ENCODE peak calls at places on chromosomes 1 and 21, in six cellular contexts. One of them, this sample, is unnamed.

GRCh38 chr1:151035167-151035566 is 1.2 kb upstream of the BNIPL start:
- DNase-seq in uterus: no peak
- DNase-seq in prostate gland: no peak
- DNase-seq in upper lobe of right lung: no peak
- DNase-seq in CD8-positive, alpha-beta memory T cell: no peak
- DNase-seq in cardiac fibroblast: no peak
- DNase-seq in this sample: no peak

GRCh38 chr1:23980725-23981063 is 567 bp upstream of the SRSF10 start:
- DNase-seq in uterus: peak
- DNase-seq in prostate gland: no peak
- DNase-seq in upper lobe of right lung: no peak
- DNase-seq in CD8-positive, alpha-beta memory T cell: no peak
- DNase-seq in cardiac fibroblast: no peak
- DNase-seq in this sample: no peak

GRCh38 chr1:109677459-109677858 is 9.6 kb downstream of the GSTM2 start:
- DNase-seq in uterus: no peak
- DNase-seq in prostate gland: no peak
- DNase-seq in upper lobe of right lung: no peak
- DNase-seq in CD8-positive, alpha-beta memory T cell: no peak
- DNase-seq in cardiac fibroblast: no peak
- DNase-seq in this sample: no peak

GRCh38 chr1:224996266-224996665 is 66.8 kb downstream of the DNAH14 start:
- DNase-seq in uterus: no peak
- DNase-seq in prostate gland: no peak
- DNase-seq in upper lobe of right lung: no peak
- DNase-seq in CD8-positive, alpha-beta memory T cell: no peak
- DNase-seq in cardiac fibroblast: no peak
- DNase-seq in this sample: no peak

GRCh38 chr1:162997499-162998285 is 71.5 kb upstream of the RGS4 start:
- DNase-seq in uterus: no peak
- DNase-seq in prostate gland: no peak
- DNase-seq in upper lobe of right lung: no peak
- DNase-seq in CD8-positive, alpha-beta memory T cell: no peak
- DNase-seq in cardiac fibroblast: peak
- DNase-seq in this sample: no peak

GRCh38 chr1:239587066-239587465 is 200.7 kb downstream of the CHRM3 start:
- DNase-seq in uterus: no peak
- DNase-seq in prostate gland: no peak
- DNase-seq in upper lobe of right lung: no peak
- DNase-seq in CD8-positive, alpha-beta memory T cell: peak
- DNase-seq in cardiac fibroblast: no peak
- DNase-seq in this sample: no peak

GRCh38 chr1:93694833-93695232 is 13.2 kb upstream of the BCAR3 start:
- DNase-seq in uterus: no peak
- DNase-seq in prostate gland: no peak
- DNase-seq in upper lobe of right lung: no peak
- DNase-seq in CD8-positive, alpha-beta memory T cell: no peak
- DNase-seq in cardiac fibroblast: no peak
- DNase-seq in this sample: no peak

GRCh38 chr1:42420145-42420544 is 35.7 kb downstream of the ZMYND12 start:
- DNase-seq in uterus: no peak
- DNase-seq in prostate gland: no peak
- DNase-seq in upper lobe of right lung: no peak
- DNase-seq in CD8-positive, alpha-beta memory T cell: no peak
- DNase-seq in cardiac fibroblast: peak
- DNase-seq in this sample: no peak

GRCh38 chr1:116472431-116472961 is 98.3 kb downstream of the CD58 start:
- DNase-seq in uterus: no peak
- DNase-seq in prostate gland: no peak
- DNase-seq in upper lobe of right lung: no peak
- DNase-seq in CD8-positive, alpha-beta memory T cell: no peak
- DNase-seq in cardiac fibroblast: peak
- DNase-seq in this sample: no peak

GRCh38 chr21:43716376-43717165 is 2.4 kb upstream of the PDXK start:
- DNase-seq in uterus: no peak
- DNase-seq in prostate gland: no peak
- DNase-seq in upper lobe of right lung: no peak
- DNase-seq in CD8-positive, alpha-beta memory T cell: no peak
- DNase-seq in cardiac fibroblast: no peak
- DNase-seq in this sample: no peak

GRCh38 chr1:14599787-14600186 is 1.3 kb downstream of the KAZN start:
- DNase-seq in uterus: no peak
- DNase-seq in prostate gland: no peak
- DNase-seq in upper lobe of right lung: no peak
- DNase-seq in CD8-positive, alpha-beta memory T cell: no peak
- DNase-seq in cardiac fibroblast: no peak
- DNase-seq in this sample: no peak

GRCh38 chr1:85201340-85202091 is 700 bp upstream of the SYDE2 start:
- DNase-seq in uterus: peak
- DNase-seq in prostate gland: peak
- DNase-seq in upper lobe of right lung: peak
- DNase-seq in CD8-positive, alpha-beta memory T cell: peak
- DNase-seq in cardiac fibroblast: peak
- DNase-seq in this sample: no peak

GRCh38 chr1:226497991-226498689 is 50.4 kb upstream of the STUM start:
- DNase-seq in uterus: no peak
- DNase-seq in prostate gland: no peak
- DNase-seq in upper lobe of right lung: no peak
- DNase-seq in CD8-positive, alpha-beta memory T cell: no peak
- DNase-seq in cardiac fibroblast: no peak
- DNase-seq in this sample: no peak

GRCh38 chr1:227796359-227796915 is 19.0 kb upstream of the PRSS38 start:
- DNase-seq in uterus: no peak
- DNase-seq in prostate gland: no peak
- DNase-seq in upper lobe of right lung: no peak
- DNase-seq in CD8-positive, alpha-beta memory T cell: no peak
- DNase-seq in cardiac fibroblast: no peak
- DNase-seq in this sample: no peak

GRCh38 chr1:241934181-241934815 is 23.3 kb upstream of the BECN2 start:
- DNase-seq in uterus: peak
- DNase-seq in prostate gland: no peak
- DNase-seq in upper lobe of right lung: no peak
- DNase-seq in CD8-positive, alpha-beta memory T cell: no peak
- DNase-seq in cardiac fibroblast: peak
- DNase-seq in this sample: no peak

GRCh38 chr1:202586018-202586821 is 124.0 kb downstream of the SYT2 start:
- DNase-seq in uterus: peak
- DNase-seq in prostate gland: no peak
- DNase-seq in upper lobe of right lung: no peak
- DNase-seq in CD8-positive, alpha-beta memory T cell: no peak
- DNase-seq in cardiac fibroblast: peak
- DNase-seq in this sample: peak

GRCh38 chr1:161258439-161259386 is at the start of gene PCP4L1:
- DNase-seq in uterus: no peak
- DNase-seq in prostate gland: peak
- DNase-seq in upper lobe of right lung: peak
- DNase-seq in CD8-positive, alpha-beta memory T cell: peak
- DNase-seq in cardiac fibroblast: peak
- DNase-seq in this sample: peak

GRCh38 chr1:46539968-46540367 is 11.5 kb downstream of the KNCN start:
- DNase-seq in uterus: no peak
- DNase-seq in prostate gland: no peak
- DNase-seq in upper lobe of right lung: no peak
- DNase-seq in CD8-positive, alpha-beta memory T cell: no peak
- DNase-seq in cardiac fibroblast: peak
- DNase-seq in this sample: peak

GRCh38 chr1:228346731-228347130 is 59.9 kb downstream of the TRIM11 start:
- DNase-seq in uterus: no peak
- DNase-seq in prostate gland: no peak
- DNase-seq in upper lobe of right lung: no peak
- DNase-seq in CD8-positive, alpha-beta memory T cell: no peak
- DNase-seq in cardiac fibroblast: no peak
- DNase-seq in this sample: no peak

GRCh38 chr21:45487891-45488600 is 54.2 kb downstream of the SLC19A1 start:
- DNase-seq in uterus: no peak
- DNase-seq in prostate gland: no peak
- DNase-seq in upper lobe of right lung: no peak
- DNase-seq in CD8-positive, alpha-beta memory T cell: no peak
- DNase-seq in cardiac fibroblast: no peak
- DNase-seq in this sample: no peak

GRCh38 chr1:209497729-209498128 is 85.8 kb upstream of the CAMK1G start:
- DNase-seq in uterus: no peak
- DNase-seq in prostate gland: no peak
- DNase-seq in upper lobe of right lung: no peak
- DNase-seq in CD8-positive, alpha-beta memory T cell: no peak
- DNase-seq in cardiac fibroblast: no peak
- DNase-seq in this sample: no peak

GRCh38 chr1:28913786-28914227 is 562 bp upstream of the EPB41 start:
- DNase-seq in uterus: no peak
- DNase-seq in prostate gland: no peak
- DNase-seq in upper lobe of right lung: no peak
- DNase-seq in CD8-positive, alpha-beta memory T cell: no peak
- DNase-seq in cardiac fibroblast: peak
- DNase-seq in this sample: no peak

GRCh38 chr21:25700741-25701140 is 34.0 kb downstream of the ATP5PF start:
- DNase-seq in uterus: no peak
- DNase-seq in prostate gland: no peak
- DNase-seq in upper lobe of right lung: no peak
- DNase-seq in CD8-positive, alpha-beta memory T cell: no peak
- DNase-seq in cardiac fibroblast: no peak
- DNase-seq in this sample: no peak

GRCh38 chr1:76095800-76096199 is 21.3 kb downstream of the ST6GALNAC3 start:
- DNase-seq in uterus: no peak
- DNase-seq in prostate gland: no peak
- DNase-seq in upper lobe of right lung: no peak
- DNase-seq in CD8-positive, alpha-beta memory T cell: no peak
- DNase-seq in cardiac fibroblast: no peak
- DNase-seq in this sample: no peak

GRCh38 chr21:17527240-17527639 is 14.4 kb downstream of the CXADR start:
- DNase-seq in uterus: no peak
- DNase-seq in prostate gland: peak
- DNase-seq in upper lobe of right lung: no peak
- DNase-seq in CD8-positive, alpha-beta memory T cell: no peak
- DNase-seq in cardiac fibroblast: peak
- DNase-seq in this sample: no peak

GRCh38 chr1:206883876-206884275 is 13.4 kb upstream of the IL24 start:
- DNase-seq in uterus: no peak
- DNase-seq in prostate gland: no peak
- DNase-seq in upper lobe of right lung: no peak
- DNase-seq in CD8-positive, alpha-beta memory T cell: no peak
- DNase-seq in cardiac fibroblast: no peak
- DNase-seq in this sample: no peak

GRCh38 chr21:26194811-26195251 is 24.3 kb upstream of the APP start:
- DNase-seq in uterus: no peak
- DNase-seq in prostate gland: no peak
- DNase-seq in upper lobe of right lung: no peak
- DNase-seq in CD8-positive, alpha-beta memory T cell: no peak
- DNase-seq in cardiac fibroblast: peak
- DNase-seq in this sample: no peak

GRCh38 chr1:201311356-201312011 is 28.2 kb downstream of the PKP1 start:
- DNase-seq in uterus: no peak
- DNase-seq in prostate gland: peak
- DNase-seq in upper lobe of right lung: no peak
- DNase-seq in CD8-positive, alpha-beta memory T cell: no peak
- DNase-seq in cardiac fibroblast: no peak
- DNase-seq in this sample: no peak

GRCh38 chr1:17965515-17966100 is 142.0 kb upstream of the IGSF21 start:
- DNase-seq in uterus: no peak
- DNase-seq in prostate gland: no peak
- DNase-seq in upper lobe of right lung: no peak
- DNase-seq in CD8-positive, alpha-beta memory T cell: no peak
- DNase-seq in cardiac fibroblast: no peak
- DNase-seq in this sample: no peak

GRCh38 chr1:77824694-77825355 is 45.4 kb downstream of the MIGA1 start:
- DNase-seq in uterus: no peak
- DNase-seq in prostate gland: no peak
- DNase-seq in upper lobe of right lung: no peak
- DNase-seq in CD8-positive, alpha-beta memory T cell: no peak
- DNase-seq in cardiac fibroblast: no peak
- DNase-seq in this sample: no peak

GRCh38 chr1:60972841-60973364 is 109.5 kb upstream of the NFIA start:
- DNase-seq in uterus: no peak
- DNase-seq in prostate gland: no peak
- DNase-seq in upper lobe of right lung: no peak
- DNase-seq in CD8-positive, alpha-beta memory T cell: no peak
- DNase-seq in cardiac fibroblast: peak
- DNase-seq in this sample: peak

GRCh38 chr1:203202431-203203245 is 16.1 kb upstream of the CHI3L1 start:
- DNase-seq in uterus: peak
- DNase-seq in prostate gland: no peak
- DNase-seq in upper lobe of right lung: peak
- DNase-seq in CD8-positive, alpha-beta memory T cell: no peak
- DNase-seq in cardiac fibroblast: peak
- DNase-seq in this sample: peak

GRCh38 chr1:198619375-198620140 is 19.3 kb upstream of the PTPRC start:
- DNase-seq in uterus: no peak
- DNase-seq in prostate gland: no peak
- DNase-seq in upper lobe of right lung: no peak
- DNase-seq in CD8-positive, alpha-beta memory T cell: no peak
- DNase-seq in cardiac fibroblast: no peak
- DNase-seq in this sample: no peak

GRCh38 chr1:236066054-236066453 is 1.2 kb upstream of the NID1 start:
- DNase-seq in uterus: no peak
- DNase-seq in prostate gland: no peak
- DNase-seq in upper lobe of right lung: no peak
- DNase-seq in CD8-positive, alpha-beta memory T cell: no peak
- DNase-seq in cardiac fibroblast: peak
- DNase-seq in this sample: no peak
- H3K4me3 ChIP-seq in uterus: peak
- H3K4me3 ChIP-seq in prostate gland: peak
- H3K4me3 ChIP-seq in upper lobe of right lung: peak
- H3K4me3 ChIP-seq in CD8-positive, alpha-beta memory T cell: no peak
- H3K4me3 ChIP-seq in cardiac fibroblast: peak
- H3K4me3 ChIP-seq in this sample: no peak

DNA sequence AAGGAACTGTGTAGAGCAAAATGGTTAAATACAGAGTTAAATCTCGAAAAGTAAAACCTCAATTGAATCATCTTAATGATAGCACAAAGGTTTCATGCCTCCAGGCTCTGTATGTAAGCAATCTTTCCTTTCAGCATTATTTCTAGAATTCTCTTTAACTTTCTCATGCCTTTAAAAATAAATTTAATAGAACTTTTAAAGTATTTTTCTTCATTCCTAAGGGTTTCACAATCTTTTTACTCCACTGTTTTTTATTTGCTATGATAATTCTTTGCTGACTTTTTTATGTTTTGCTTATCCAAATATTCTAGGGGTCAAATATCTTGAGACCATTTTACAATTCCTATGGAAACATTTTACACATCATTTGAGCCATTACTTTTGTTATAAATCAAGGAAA is 288.0 kb downstream of the BACH1 start:
- DNase-seq in uterus: no peak
- DNase-seq in prostate gland: no peak
- DNase-seq in upper lobe of right lung: no peak
- DNase-seq in CD8-positive, alpha-beta memory T cell: no peak
- DNase-seq in cardiac fibroblast: no peak
- DNase-seq in this sample: no peak
- H3K4me3 ChIP-seq in uterus: no peak
- H3K4me3 ChIP-seq in prostate gland: no peak
- H3K4me3 ChIP-seq in upper lobe of right lung: no peak
- H3K4me3 ChIP-seq in CD8-positive, alpha-beta memory T cell: no peak
- H3K4me3 ChIP-seq in cardiac fibroblast: no peak
- H3K4me3 ChIP-seq in this sample: no peak

GRCh38 chr1:39670689-39671088 is 1.2 kb downstream of the NT5C1A start:
- DNase-seq in uterus: no peak
- DNase-seq in prostate gland: no peak
- DNase-seq in upper lobe of right lung: no peak
- DNase-seq in CD8-positive, alpha-beta memory T cell: no peak
- DNase-seq in cardiac fibroblast: no peak
- DNase-seq in this sample: no peak
- H3K4me3 ChIP-seq in uterus: no peak
- H3K4me3 ChIP-seq in prostate gland: no peak
- H3K4me3 ChIP-seq in upper lobe of right lung: no peak
- H3K4me3 ChIP-seq in CD8-positive, alpha-beta memory T cell: no peak
- H3K4me3 ChIP-seq in cardiac fibroblast: no peak
- H3K4me3 ChIP-seq in this sample: no peak

GRCh38 chr1:182783068-182783467 is 6.5 kb upstream of the NPL start:
- DNase-seq in uterus: no peak
- DNase-seq in prostate gland: no peak
- DNase-seq in upper lobe of right lung: no peak
- DNase-seq in CD8-positive, alpha-beta memory T cell: no peak
- DNase-seq in cardiac fibroblast: no peak
- DNase-seq in this sample: no peak
- H3K4me3 ChIP-seq in uterus: no peak
- H3K4me3 ChIP-seq in prostate gland: no peak
- H3K4me3 ChIP-seq in upper lobe of right lung: no peak
- H3K4me3 ChIP-seq in CD8-positive, alpha-beta memory T cell: no peak
- H3K4me3 ChIP-seq in cardiac fibroblast: no peak
- H3K4me3 ChIP-seq in this sample: no peak

This sample was measured in skeletal muscle cell.